ENCODE peak calls at places on chromosome 17, in nine cellular contexts. One of them, this sample, is unnamed.

GRCh38 chr17:61160789-61161440 is 238.7 kb upstream of the TBX2 start:
- DNase-seq in uterus: no peak
- DNase-seq in transverse colon: no peak
- DNase-seq in ovary: no peak
- DNase-seq in A549: no peak
- DNase-seq in breast epithelium: no peak
- DNase-seq in thoracic aorta: no peak
- DNase-seq in esophagus squamous epithelium: no peak
- DNase-seq in effector memory CD4-positive, alpha-beta T cell: no peak
- DNase-seq in this sample: no peak

GRCh38 chr17:74427048-74427762 is 4.7 kb upstream of the GPRC5C start:
- DNase-seq in ovary: peak; percentile 50
- DNase-seq in breast epithelium: peak; percentile 62
- DNase-seq in transverse colon: peak; percentile 85
- DNase-seq in thoracic aorta: no peak
- DNase-seq in A549: no peak
- DNase-seq in uterus: no peak
- DNase-seq in effector memory CD4-positive, alpha-beta T cell: no peak
- DNase-seq in esophagus squamous epithelium: no peak
- DNase-seq in this sample: no peak

GRCh38 chr17:36094232-36094631 is 4.3 kb upstream of the CCL3 start:
- DNase-seq in uterus: no peak
- DNase-seq in ovary: no peak
- DNase-seq in effector memory CD4-positive, alpha-beta T cell: no peak
- DNase-seq in esophagus squamous epithelium: no peak
- DNase-seq in A549: no peak
- DNase-seq in transverse colon: no peak
- DNase-seq in thoracic aorta: no peak
- DNase-seq in breast epithelium: no peak
- DNase-seq in this sample: no peak

GRCh38 chr17:36930501-36930900 is 6.8 kb upstream of the LHX1 start:
- DNase-seq in esophagus squamous epithelium: no peak
- DNase-seq in effector memory CD4-positive, alpha-beta T cell: no peak
- DNase-seq in thoracic aorta: no peak
- DNase-seq in ovary: no peak
- DNase-seq in transverse colon: no peak
- DNase-seq in uterus: no peak
- DNase-seq in breast epithelium: no peak
- DNase-seq in A549: no peak
- DNase-seq in this sample: no peak

GRCh38 chr17:56779898-56780777 is 53.6 kb downstream of the C17orf67 start:
- DNase-seq in A549: peak; percentile 67
- DNase-seq in thoracic aorta: peak; percentile 3
- DNase-seq in ovary: peak; percentile 52
- DNase-seq in breast epithelium: peak; percentile 70
- DNase-seq in effector memory CD4-positive, alpha-beta T cell: peak; percentile 70
- DNase-seq in esophagus squamous epithelium: no peak
- DNase-seq in transverse colon: peak; percentile 82
- DNase-seq in uterus: peak; percentile 43
- DNase-seq in this sample: peak; percentile 58

GRCh38 chr17:82492647-82493516 is 26.6 kb upstream of the FOXK2 start:
- DNase-seq in transverse colon: no peak
- DNase-seq in esophagus squamous epithelium: no peak
- DNase-seq in uterus: no peak
- DNase-seq in A549: peak; percentile 79
- DNase-seq in effector memory CD4-positive, alpha-beta T cell: no peak
- DNase-seq in thoracic aorta: no peak
- DNase-seq in breast epithelium: no peak
- DNase-seq in ovary: no peak
- DNase-seq in this sample: no peak

GRCh38 chr17:82034371-82035011 is 3.0 kb downstream of the DCXR start:
- DNase-seq in uterus: no peak
- DNase-seq in effector memory CD4-positive, alpha-beta T cell: no peak
- DNase-seq in transverse colon: no peak
- DNase-seq in ovary: no peak
- DNase-seq in thoracic aorta: no peak
- DNase-seq in A549: no peak
- DNase-seq in esophagus squamous epithelium: no peak
- DNase-seq in breast epithelium: no peak
- DNase-seq in this sample: no peak

GRCh38 chr17:19453296-19453695 is 42.3 kb downstream of the RNF112 start:
- DNase-seq in uterus: no peak
- DNase-seq in transverse colon: no peak
- DNase-seq in thoracic aorta: no peak
- DNase-seq in A549: no peak
- DNase-seq in effector memory CD4-positive, alpha-beta T cell: no peak
- DNase-seq in esophagus squamous epithelium: no peak
- DNase-seq in ovary: no peak
- DNase-seq in breast epithelium: no peak
- DNase-seq in this sample: no peak

GRCh38 chr17:10292057-10292931 is 80.5 kb downstream of the MYH13 start:
- DNase-seq in transverse colon: peak; percentile 11
- DNase-seq in thoracic aorta: no peak
- DNase-seq in effector memory CD4-positive, alpha-beta T cell: no peak
- DNase-seq in esophagus squamous epithelium: no peak
- DNase-seq in ovary: peak; percentile 28
- DNase-seq in A549: no peak
- DNase-seq in uterus: peak; percentile 34
- DNase-seq in breast epithelium: peak; percentile 20
- DNase-seq in this sample: no peak

GRCh38 chr17:65667656-65668055 is 106.2 kb upstream of the AXIN2 start:
- DNase-seq in transverse colon: no peak
- DNase-seq in A549: no peak
- DNase-seq in uterus: no peak
- DNase-seq in breast epithelium: no peak
- DNase-seq in ovary: no peak
- DNase-seq in thoracic aorta: no peak
- DNase-seq in esophagus squamous epithelium: no peak
- DNase-seq in effector memory CD4-positive, alpha-beta T cell: no peak
- DNase-seq in this sample: no peak

GRCh38 chr17:77527394-77527793 is 386.6 kb downstream of the SEC14L1 start:
- DNase-seq in thoracic aorta: no peak
- DNase-seq in transverse colon: no peak
- DNase-seq in effector memory CD4-positive, alpha-beta T cell: no peak
- DNase-seq in breast epithelium: no peak
- DNase-seq in uterus: no peak
- DNase-seq in A549: no peak
- DNase-seq in esophagus squamous epithelium: no peak
- DNase-seq in ovary: no peak
- DNase-seq in this sample: no peak

GRCh38 chr17:45371414-45372324 is 54.8 kb upstream of the MAP3K14 start:
- DNase-seq in transverse colon: peak; percentile 82
- DNase-seq in uterus: peak; percentile 69
- DNase-seq in A549: peak; percentile 98
- DNase-seq in effector memory CD4-positive, alpha-beta T cell: no peak
- DNase-seq in breast epithelium: peak; percentile 92
- DNase-seq in ovary: peak; percentile 72
- DNase-seq in esophagus squamous epithelium: no peak
- DNase-seq in thoracic aorta: peak; percentile 36
- DNase-seq in this sample: peak; percentile 88

GRCh38 chr17:60538726-60539125 is 12.7 kb upstream of the APPBP2 start:
- DNase-seq in thoracic aorta: no peak
- DNase-seq in A549: no peak
- DNase-seq in ovary: no peak
- DNase-seq in transverse colon: no peak
- DNase-seq in uterus: no peak
- DNase-seq in esophagus squamous epithelium: no peak
- DNase-seq in effector memory CD4-positive, alpha-beta T cell: no peak
- DNase-seq in breast epithelium: no peak
- DNase-seq in this sample: no peak

GRCh38 chr17:41492351-41492750 is 2.6 kb upstream of the KRT36 start:
- DNase-seq in breast epithelium: no peak
- DNase-seq in transverse colon: no peak
- DNase-seq in A549: no peak
- DNase-seq in ovary: peak; percentile 57
- DNase-seq in effector memory CD4-positive, alpha-beta T cell: no peak
- DNase-seq in esophagus squamous epithelium: no peak
- DNase-seq in thoracic aorta: no peak
- DNase-seq in uterus: peak; percentile 65
- DNase-seq in this sample: peak; percentile 62

GRCh38 chr17:39921323-39921722 is 2.9 kb upstream of the GSDMB start:
- DNase-seq in breast epithelium: no peak
- DNase-seq in effector memory CD4-positive, alpha-beta T cell: no peak
- DNase-seq in transverse colon: no peak
- DNase-seq in ovary: no peak
- DNase-seq in uterus: no peak
- DNase-seq in A549: no peak
- DNase-seq in esophagus squamous epithelium: no peak
- DNase-seq in thoracic aorta: no peak
- DNase-seq in this sample: no peak

GRCh38 chr17:9728564-9728963 is 62.8 kb downstream of the DHRS7C start:
- DNase-seq in ovary: no peak
- DNase-seq in thoracic aorta: no peak
- DNase-seq in breast epithelium: no peak
- DNase-seq in esophagus squamous epithelium: no peak
- DNase-seq in A549: no peak
- DNase-seq in uterus: no peak
- DNase-seq in transverse colon: no peak
- DNase-seq in effector memory CD4-positive, alpha-beta T cell: no peak
- DNase-seq in this sample: no peak

GRCh38 chr17:81003711-81004335 is 12.2 kb downstream of the CHMP6 start:
- DNase-seq in breast epithelium: no peak
- DNase-seq in transverse colon: peak; percentile 62
- DNase-seq in effector memory CD4-positive, alpha-beta T cell: no peak
- DNase-seq in ovary: no peak
- DNase-seq in esophagus squamous epithelium: no peak
- DNase-seq in A549: no peak
- DNase-seq in thoracic aorta: no peak
- DNase-seq in uterus: peak; percentile 14
- DNase-seq in this sample: no peak

GRCh38 chr17:44848257-44848795 is 643 bp downstream of the HIGD1B start:
- DNase-seq in breast epithelium: no peak
- DNase-seq in ovary: no peak
- DNase-seq in esophagus squamous epithelium: no peak
- DNase-seq in A549: no peak
- DNase-seq in effector memory CD4-positive, alpha-beta T cell: no peak
- DNase-seq in uterus: no peak
- DNase-seq in transverse colon: no peak
- DNase-seq in thoracic aorta: no peak
- DNase-seq in this sample: no peak

GRCh38 chr17:17481860-17482259 is 5.1 kb downstream of the MED9 start:
- DNase-seq in esophagus squamous epithelium: no peak
- DNase-seq in transverse colon: no peak
- DNase-seq in uterus: no peak
- DNase-seq in ovary: no peak
- DNase-seq in thoracic aorta: no peak
- DNase-seq in breast epithelium: no peak
- DNase-seq in effector memory CD4-positive, alpha-beta T cell: no peak
- DNase-seq in A549: no peak
- DNase-seq in this sample: no peak

GRCh38 chr17:34171245-34171818 is 83.8 kb upstream of the CCL2 start:
- DNase-seq in effector memory CD4-positive, alpha-beta T cell: peak; percentile 15
- DNase-seq in esophagus squamous epithelium: no peak
- DNase-seq in transverse colon: peak; percentile 54
- DNase-seq in A549: peak; percentile 60
- DNase-seq in ovary: peak; percentile 35
- DNase-seq in thoracic aorta: no peak
- DNase-seq in breast epithelium: peak; percentile 41
- DNase-seq in uterus: peak; percentile 28
- DNase-seq in this sample: peak; percentile 75

GRCh38 chr17:55405600-55405999 is 16.0 kb downstream of the MMD start:
- DNase-seq in esophagus squamous epithelium: no peak
- DNase-seq in breast epithelium: no peak
- DNase-seq in uterus: no peak
- DNase-seq in transverse colon: no peak
- DNase-seq in A549: no peak
- DNase-seq in effector memory CD4-positive, alpha-beta T cell: no peak
- DNase-seq in thoracic aorta: no peak
- DNase-seq in ovary: no peak
- DNase-seq in this sample: no peak

GRCh38 chr17:82031303-82031884 is at the start of gene RAC3:
- DNase-seq in esophagus squamous epithelium: no peak
- DNase-seq in breast epithelium: no peak
- DNase-seq in transverse colon: no peak
- DNase-seq in A549: no peak
- DNase-seq in thoracic aorta: no peak
- DNase-seq in effector memory CD4-positive, alpha-beta T cell: no peak
- DNase-seq in ovary: no peak
- DNase-seq in uterus: no peak
- DNase-seq in this sample: no peak

GRCh38 chr17:2151634-2152033 is 96.7 kb downstream of the HIC1 start:
- DNase-seq in transverse colon: no peak
- DNase-seq in esophagus squamous epithelium: no peak
- DNase-seq in ovary: no peak
- DNase-seq in breast epithelium: no peak
- DNase-seq in uterus: no peak
- DNase-seq in A549: no peak
- DNase-seq in effector memory CD4-positive, alpha-beta T cell: no peak
- DNase-seq in thoracic aorta: no peak
- DNase-seq in this sample: no peak
- H3K27ac ChIP-seq in transverse colon: no peak overlapping the region
- H3K27ac ChIP-seq in esophagus squamous epithelium: no peak overlapping the region
- H3K27ac ChIP-seq in ovary: no peak overlapping the region
- H3K27ac ChIP-seq in breast epithelium: no peak overlapping the region
- H3K27ac ChIP-seq in uterus: peak overlapping the region; percentile 8
- H3K27ac ChIP-seq in A549: no peak overlapping the region
- H3K27ac ChIP-seq in effector memory CD4-positive, alpha-beta T cell: no peak overlapping the region
- H3K27ac ChIP-seq in thoracic aorta: no peak overlapping the region
- H3K27ac ChIP-seq in this sample: no peak overlapping the region

DNA sequence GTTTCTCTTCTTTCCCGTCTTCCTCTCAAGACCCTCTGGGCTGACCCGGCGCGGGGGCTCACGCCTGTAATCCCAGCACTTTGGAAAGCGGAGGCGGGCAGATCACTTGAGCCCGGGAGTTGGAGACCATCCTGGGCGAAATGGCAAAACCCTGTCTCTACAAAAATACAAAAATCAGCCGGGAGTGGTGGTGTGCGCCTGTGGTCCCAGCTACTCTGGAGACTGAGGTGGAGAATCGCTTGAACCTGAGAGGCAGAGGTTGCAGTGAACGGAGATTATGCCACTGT is 3.1 kb downstream of the HOXB1 start:
- DNase-seq in esophagus squamous epithelium: no peak
- DNase-seq in uterus: no peak
- DNase-seq in effector memory CD4-positive, alpha-beta T cell: no peak
- DNase-seq in A549: no peak
- DNase-seq in breast epithelium: no peak
- DNase-seq in transverse colon: no peak
- DNase-seq in ovary: no peak
- DNase-seq in thoracic aorta: no peak
- DNase-seq in this sample: no peak
- H3K4me1 ChIP-seq in esophagus squamous epithelium: peaks cover 9% of the 10 kb centered on the region
- H3K4me1 ChIP-seq in uterus: no peaks in the 10 kb centered on the region
- H3K4me1 ChIP-seq in effector memory CD4-positive, alpha-beta T cell: peaks cover 3% of the 10 kb centered on the region
- H3K4me1 ChIP-seq in A549: peaks cover 8% of the 10 kb centered on the region
- H3K4me1 ChIP-seq in breast epithelium: no peaks in the 10 kb centered on the region
- H3K4me1 ChIP-seq in transverse colon: peaks cover 5% of the 10 kb centered on the region
- H3K4me1 ChIP-seq in ovary: no peaks in the 10 kb centered on the region
- H3K4me1 ChIP-seq in thoracic aorta: no peaks in the 10 kb centered on the region
- H3K4me1 ChIP-seq in this sample: peaks cover 5% of the 10 kb centered on the region

GRCh38 chr17:6543079-6544010 is 13.0 kb downstream of the PITPNM3 start:
- DNase-seq in A549: no peak
- DNase-seq in breast epithelium: no peak
- DNase-seq in esophagus squamous epithelium: no peak
- DNase-seq in thoracic aorta: no peak
- DNase-seq in ovary: no peak
- DNase-seq in transverse colon: no peak
- DNase-seq in uterus: no peak
- DNase-seq in effector memory CD4-positive, alpha-beta T cell: no peak
- DNase-seq in this sample: no peak
- H3K27ac ChIP-seq in A549: no peak overlapping the region
- H3K27ac ChIP-seq in breast epithelium: no peak overlapping the region
- H3K27ac ChIP-seq in esophagus squamous epithelium: no peak overlapping the region
- H3K27ac ChIP-seq in thoracic aorta: no peak overlapping the region
- H3K27ac ChIP-seq in ovary: no peak overlapping the region
- H3K27ac ChIP-seq in transverse colon: no peak overlapping the region
- H3K27ac ChIP-seq in uterus: no peak overlapping the region
- H3K27ac ChIP-seq in effector memory CD4-positive, alpha-beta T cell: no peak overlapping the region
- H3K27ac ChIP-seq in this sample: no peak overlapping the region

GRCh38 chr17:58229881-58230280 is 8.5 kb upstream of the LPO start:
- DNase-seq in uterus: no peak
- DNase-seq in A549: no peak
- DNase-seq in ovary: no peak
- DNase-seq in esophagus squamous epithelium: no peak
- DNase-seq in effector memory CD4-positive, alpha-beta T cell: no peak
- DNase-seq in transverse colon: no peak
- DNase-seq in thoracic aorta: no peak
- DNase-seq in breast epithelium: no peak
- DNase-seq in this sample: no peak
- H3K4me1 ChIP-seq in uterus: no peaks in the 10 kb centered on the region
- H3K4me1 ChIP-seq in A549: no peaks in the 10 kb centered on the region
- H3K4me1 ChIP-seq in ovary: no peaks in the 10 kb centered on the region
- H3K4me1 ChIP-seq in esophagus squamous epithelium: no peaks in the 10 kb centered on the region
- H3K4me1 ChIP-seq in effector memory CD4-positive, alpha-beta T cell: no peaks in the 10 kb centered on the region
- H3K4me1 ChIP-seq in transverse colon: no peaks in the 10 kb centered on the region
- H3K4me1 ChIP-seq in thoracic aorta: no peaks in the 10 kb centered on the region
- H3K4me1 ChIP-seq in breast epithelium: no peaks in the 10 kb centered on the region
- H3K4me1 ChIP-seq in this sample: no peaks in the 10 kb centered on the region